ENCODE peak calls at places on chromosomes 2 and 18, in eight cellular contexts. Z, F, R, A, T, D, X and G are unnamed samples.

GRCh38 chr2:120738786-120739771 is 3.4 kb downstream of the GLI2 start:
- DNase-seq in Z (no peak), F (no peak), R (no peak), A (no peak), T (no peak), D (no peak), X (no peak), G (no peak)

GRCh38 chr2:62811972-62812371 is 106.5 kb downstream of the EHBP1 start:
- DNase-seq in Z (no peak), F (no peak), R (no peak), A (no peak), T (no peak), D (no peak), X (no peak), G (no peak)

GRCh38 chr2:153059338-153060052 is 341.1 kb downstream of the ARL6IP6 start:
- DNase-seq in Z (no peak), F (no peak), R (no peak), A (no peak), T (no peak), D (no peak), X (no peak), G (no peak)

GRCh38 chr2:186129767-186130581 is 356.1 kb upstream of the ZC3H15 start:
- DNase-seq in Z (no peak), F (peak), R (peak), A (no peak), T (no peak), D (peak), X (no peak), G (peak)

GRCh38 chr2:119369845-119370244 is 3.1 kb downstream of the DBI start:
- DNase-seq in Z (no peak), F (no peak), R (no peak), A (no peak), T (no peak), D (no peak), X (no peak), G (no peak)

GRCh38 chr2:200199576-200200263 is 106.8 kb upstream of the SPATS2L start:
- DNase-seq in Z (no peak), F (no peak), R (peak), A (no peak), T (no peak), D (no peak), X (no peak), G (no peak)

GRCh38 chr2:133641942-133642341 is 73.7 kb upstream of the NCKAP5 start:
- DNase-seq in Z (no peak), F (no peak), R (no peak), A (no peak), T (no peak), D (no peak), X (no peak), G (no peak)

GRCh38 chr18:24346254-24346653 is 51.4 kb downstream of the OSBPL1A start:
- DNase-seq in Z (no peak), F (no peak), R (no peak), A (no peak), T (no peak), D (no peak), X (no peak), G (no peak)

GRCh38 chr2:157840568-157841156 is 35.5 kb downstream of the ACVR1 start:
- DNase-seq in Z (no peak), F (peak), R (no peak), A (peak), T (no peak), D (no peak), X (no peak), G (no peak)

GRCh38 chr2:61255580-61256437 is 93.8 kb downstream of the C2orf74 start:
- DNase-seq in Z (no peak), F (no peak), R (no peak), A (no peak), T (no peak), D (peak), X (no peak), G (peak)

GRCh38 chr2:148813603-148814065 is 61.4 kb upstream of the KIF5C start:
- DNase-seq in Z (peak), F (no peak), R (no peak), A (no peak), T (peak), D (no peak), X (no peak), G (no peak)

GRCh38 chr2:68811364-68811763 is 59.8 kb downstream of the BMP10 start:
- DNase-seq in Z (no peak), F (no peak), R (peak), A (peak), T (no peak), D (no peak), X (peak), G (no peak)